ENCODE peak calls at places on chromosomes 12 and 14, in nine cellular contexts. P, N, V, J, M, H, W, C and E are unnamed samples.

GRCh38 chr12:2574536-2574935 is 220.2 kb upstream of the FKBP4 start:
- DNase-seq in J (no peak), N (no peak), P (no peak), W (no peak), H (no peak), C (no peak), M (no peak), V (no peak), E (no peak)

GRCh38 chr12:40691913-40692616 is at the start of gene CNTN1:
- DNase-seq in W (no peak), V (peak), H (peak), M (peak), J (no peak), P (peak), C (peak), N (peak), E (peak)

GRCh38 chr14:94451091-94451751 is 1.4 kb downstream of the SERPINA11 start:
- DNase-seq in V (no peak), N (no peak), M (no peak), C (no peak), J (no peak), H (no peak), P (no peak), W (no peak), E (no peak)

GRCh38 chr14:23025181-23025788 is 9.4 kb downstream of the PSMB5 start:
- DNase-seq in M (no peak), H (no peak), P (no peak), J (no peak), V (no peak), W (no peak), C (no peak), N (no peak), E (no peak)

GRCh38 chr14:59067135-59067894 is 121.2 kb upstream of the DAAM1 start:
- DNase-seq in J (no peak), C (no peak), P (peak), V (no peak), H (no peak), N (no peak), W (peak), M (no peak), E (no peak)

GRCh38 chr12:123860369-123860768 is 98.3 kb downstream of the DNAH10 start:
- DNase-seq in J (no peak), C (no peak), H (no peak), P (no peak), M (no peak), N (no peak), V (no peak), W (no peak), E (no peak)

GRCh38 chr12:55925870-55926737 is 1.6 kb downstream of the PYM1 start:
- DNase-seq in P (no peak), J (no peak), M (peak), C (no peak), V (no peak), N (no peak), H (no peak), W (no peak), E (no peak)

GRCh38 chr14:91244501-91244901 is at the start of gene GPR68:
- DNase-seq in J (no peak), P (peak), N (no peak), V (no peak), H (peak), C (no peak), M (peak), W (peak), E (no peak)

GRCh38 chr12:113443030-113443539 is 20.9 kb downstream of the SDSL start:
- DNase-seq in V (no peak), P (no peak), J (no peak), M (no peak), H (no peak), W (no peak), N (no peak), C (no peak), E (no peak)

GRCh38 chr12:6333566-6333965 is 8.3 kb downstream of the TNFRSF1A start:
- DNase-seq in C (no peak), J (no peak), N (no peak), V (no peak), H (peak), M (peak), P (peak), W (no peak), E (no peak)

GRCh38 chr12:51721281-51721940 is 127.1 kb downstream of the FIGNL2 start:
- DNase-seq in W (peak), P (peak), M (peak), V (peak), C (no peak), J (no peak), H (peak), N (no peak), E (peak)

GRCh38 chr12:94280063-94280462 is 131.7 kb downstream of the PLXNC1 start:
- DNase-seq in M (no peak), H (no peak), C (no peak), J (no peak), P (no peak), W (peak), V (no peak), N (no peak), E (no peak)

GRCh38 chr14:100786820-100787219 is 39.1 kb upstream of the MEG3 start:
- DNase-seq in J (no peak), W (no peak), C (no peak), N (no peak), V (no peak), H (no peak), M (no peak), P (no peak), E (no peak)

GRCh38 chr12:75479963-75480461 is 543 bp upstream of the GLIPR1 start:
- DNase-seq in C (no peak), V (no peak), N (no peak), W (peak), M (peak), P (peak), J (peak), H (no peak), E (no peak)

GRCh38 chr14:41749425-41749824 is 142.7 kb downstream of the LRFN5 start:
- DNase-seq in H (peak), P (peak), M (peak), N (no peak), C (no peak), J (peak), V (no peak), W (peak), E (no peak)
- TF ChIP-seq CTCF in H (no peak), P (no peak), M (no peak), N (no peak), C (no peak), J (no peak), V (no peak), W (no peak), E (no peak)

GRCh38 chr12:65306603-65307501 is 28.4 kb downstream of the MSRB3 start:
- DNase-seq in J (peak), M (peak), H (peak), C (no peak), V (peak), N (peak), P (peak), W (peak), E (no peak)
- TF ChIP-seq CTCF in J (peak), M (peak), H (peak), C (peak), V (peak), N (peak), P (peak), W (peak), E (peak)

GRCh38 chr14:78029471-78030372 is 140.5 kb upstream of the NRXN3 start:
- DNase-seq in N (no peak), M (peak), H (peak), V (no peak), C (no peak), P (no peak), W (no peak), J (no peak), E (no peak)
- TF ChIP-seq CTCF in N (no peak), M (peak), H (peak), V (no peak), C (no peak), P (peak), W (no peak), J (peak), E (peak)

GRCh38 chr12:80195143-80195726 is 95.9 kb downstream of the OTOGL start:
- DNase-seq in H (peak), M (peak), N (peak), C (no peak), W (peak), J (peak), V (peak), P (peak), E (peak)
- TF ChIP-seq CTCF in H (peak), M (peak), N (peak), C (peak), W (peak), J (peak), V (peak), P (peak), E (peak)

GRCh38 chr14:33951183-33951840 is 438 bp upstream of the EGLN3 start:
- DNase-seq in V (no peak), J (no peak), P (no peak), H (no peak), N (no peak), C (no peak), W (no peak), M (no peak), E (no peak)

GRCh38 chr14:33949051-33950037 is 1.5 kb downstream of the EGLN3 start:
- DNase-seq in J (no peak), W (no peak), P (no peak), N (no peak), H (no peak), M (no peak), C (no peak), V (no peak), E (no peak)

GRCh38 chr14:33954016-33954598 is 3.2 kb upstream of the EGLN3 start:
- DNase-seq in P (no peak), C (no peak), N (no peak), M (no peak), W (no peak), V (no peak), J (no peak), H (no peak), E (no peak)

GRCh38 chr14:33950320-33951182 is at the start of gene EGLN3:
- DNase-seq in W (no peak), V (peak), H (peak), J (peak), N (peak), P (peak), C (peak), M (peak), E (peak)

GRCh38 chr14:33952541-33952940 is 1.7 kb upstream of the EGLN3 start:
- DNase-seq in W (no peak), J (no peak), V (no peak), M (no peak), N (no peak), H (no peak), C (no peak), P (no peak), E (no peak)
- TF ChIP-seq CTCF in W (no peak), J (no peak), V (no peak), M (no peak), N (no peak), H (no peak), C (no peak), P (no peak), E (no peak)

GRCh38 chr12:131449027-131449426 is 261.9 kb upstream of the SFSWAP start:
- DNase-seq in W (no peak), V (no peak), C (no peak), M (no peak), H (no peak), N (no peak), P (no peak), J (no peak), E (no peak)

GRCh38 chr12:131455218-131455506 is 255.7 kb upstream of the SFSWAP start:
- DNase-seq in J (no peak), V (no peak), H (no peak), W (no peak), C (no peak), N (no peak), M (no peak), P (no peak), E (no peak)

GRCh38 chr12:131455581-131456110 is 255.2 kb upstream of the SFSWAP start:
- DNase-seq in J (no peak), M (no peak), N (no peak), P (no peak), C (no peak), H (no peak), V (no peak), W (no peak), E (no peak)

GRCh38 chr12:131454418-131455217 is 256.3 kb upstream of the SFSWAP start:
- DNase-seq in W (peak), H (no peak), M (peak), N (peak), C (no peak), P (peak), V (peak), J (peak), E (peak)

GRCh38 chr12:131452444-131452860 is 258.4 kb upstream of the SFSWAP start:
- DNase-seq in C (no peak), H (no peak), M (no peak), J (peak), W (peak), V (peak), P (no peak), N (peak), E (no peak)
- TF ChIP-seq CTCF in C (peak), H (no peak), M (peak), J (peak), W (peak), V (peak), P (peak), N (peak), E (peak)

DNA sequence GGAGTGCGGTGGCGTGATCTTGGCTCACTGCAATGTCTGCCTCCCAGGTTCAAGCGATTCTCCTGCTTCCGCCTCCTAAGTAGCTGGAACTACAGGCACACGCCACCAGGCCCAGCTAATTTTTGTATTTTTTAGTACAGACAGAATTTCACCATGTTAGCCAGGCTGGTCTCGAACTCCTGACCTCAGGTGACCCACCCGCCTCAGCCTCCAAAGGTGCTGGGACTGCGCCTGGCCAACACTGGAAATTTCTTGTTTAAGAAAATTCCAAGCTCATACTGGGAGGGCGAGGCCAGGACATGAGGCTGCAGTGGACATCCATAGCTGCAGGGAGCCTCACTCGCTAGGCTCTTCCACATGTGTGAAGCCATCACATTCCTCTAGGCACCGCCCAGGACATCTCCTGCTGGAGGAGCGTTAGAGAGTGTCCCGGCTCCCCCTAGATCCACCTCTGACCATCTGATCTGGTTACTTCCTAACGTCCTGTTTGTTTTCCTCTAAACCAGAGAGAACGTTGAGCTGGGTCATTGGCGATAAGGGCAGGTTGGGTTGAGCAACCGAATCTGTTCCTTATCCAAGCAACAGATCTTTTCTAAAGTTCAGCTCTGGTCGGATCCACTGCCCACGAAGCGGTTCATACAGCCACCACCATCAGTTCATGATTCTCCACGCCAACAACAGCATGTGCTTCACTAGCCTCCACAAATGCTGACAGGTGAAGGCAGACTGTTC is 108.2 kb upstream of the MED13L start:
- DNase-seq in M (peak), H (no peak), P (no peak), J (no peak), N (no peak), W (peak), V (peak), C (no peak), E (no peak)
- TF ChIP-seq CTCF in M (no peak), H (no peak), P (no peak), J (no peak), N (no peak), W (no peak), V (no peak), C (no peak), E (no peak)

DNA sequence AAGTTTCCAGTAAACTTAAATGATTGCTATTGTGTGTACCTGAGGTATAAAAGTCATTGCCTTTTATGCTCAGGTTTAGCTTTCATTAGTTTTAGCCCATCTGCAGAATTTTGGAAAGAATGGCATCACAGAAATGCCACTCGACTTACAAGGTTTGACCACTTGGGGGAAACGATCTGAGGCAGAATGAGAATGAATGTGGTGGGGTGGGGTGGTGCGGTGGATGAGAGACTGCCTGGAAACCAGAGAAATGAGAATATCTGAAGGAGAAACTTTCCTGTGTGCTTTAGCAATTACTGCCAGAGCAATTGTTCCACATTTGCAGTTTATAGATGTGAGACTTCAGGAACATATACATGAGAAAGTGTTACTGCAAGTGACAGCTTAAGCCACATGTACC is 225.4 kb upstream of the PDE3A start:
- DNase-seq in V (no peak), P (no peak), C (no peak), W (no peak), J (no peak), H (no peak), N (no peak), M (peak), E (no peak)
- TF ChIP-seq CTCF in V (no peak), P (peak), C (no peak), W (peak), J (peak), H (no peak), N (no peak), M (peak), E (peak)

DNA sequence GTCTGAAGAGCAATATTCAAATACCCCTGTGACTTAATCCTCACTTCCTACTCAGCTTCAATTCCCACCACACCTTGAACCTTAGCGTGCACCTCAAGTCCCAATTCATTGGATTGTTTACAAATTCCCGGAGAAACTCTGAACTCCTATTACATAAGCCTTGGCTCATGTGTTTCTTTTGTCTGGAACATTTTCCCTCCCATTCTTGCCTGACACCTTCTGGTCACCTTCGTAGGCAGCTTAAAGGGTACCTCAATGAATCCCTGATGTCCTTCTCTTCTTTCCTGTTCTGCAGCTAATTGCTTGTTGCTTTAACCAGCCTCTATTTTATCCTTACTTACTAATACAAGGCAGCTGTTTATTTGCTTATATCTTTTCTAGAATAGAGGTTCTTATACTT is 85.0 kb upstream of the SEL1L start:
- DNase-seq in C (no peak), M (no peak), W (no peak), V (no peak), J (no peak), N (no peak), H (no peak), P (no peak), E (no peak)
- TF ChIP-seq CTCF in C (no peak), M (no peak), W (no peak), V (no peak), J (no peak), N (no peak), H (no peak), P (no peak), E (no peak)

GRCh38 chr12:108302471-108303311 is 36.4 kb downstream of the CMKLR1 start:
- DNase-seq in V (no peak), H (peak), M (peak), C (peak), P (no peak), J (peak), N (no peak), W (no peak), E (peak)
- TF ChIP-seq CTCF in V (no peak), H (no peak), M (peak), C (no peak), P (peak), J (peak), N (no peak), W (no peak), E (peak)